ENCODE peak calls at places on chromosome 11, in nine cellular contexts. One of them, this sample, is unnamed.

GRCh38 chr11:46010100-46010499 is 87.6 kb downstream of the LARGE2 start:
- DNase-seq in endodermal cell: no peak
- DNase-seq in GM23248: no peak
- DNase-seq in IMR-90: no peak
- DNase-seq in fibroblast of lung: no peak
- DNase-seq in brain microvascular endothelial cell: no peak
- DNase-seq in K562: no peak
- DNase-seq in thoracic aorta: no peak
- DNase-seq in CD8-positive, alpha-beta T cell: no peak
- DNase-seq in this sample: no peak

GRCh38 chr11:122104381-122104780 is 11.6 kb downstream of the BLID start:
- DNase-seq in endodermal cell: no peak
- DNase-seq in GM23248: peak; percentile 63
- DNase-seq in IMR-90: no peak
- DNase-seq in fibroblast of lung: no peak
- DNase-seq in brain microvascular endothelial cell: no peak
- DNase-seq in K562: no peak
- DNase-seq in thoracic aorta: no peak
- DNase-seq in CD8-positive, alpha-beta T cell: no peak
- DNase-seq in this sample: no peak

GRCh38 chr11:134510641-134511040 is 98.6 kb upstream of the B3GAT1 start:
- DNase-seq in endodermal cell: peak; percentile 35
- DNase-seq in GM23248: no peak
- DNase-seq in IMR-90: no peak
- DNase-seq in fibroblast of lung: no peak
- DNase-seq in brain microvascular endothelial cell: no peak
- DNase-seq in K562: no peak
- DNase-seq in thoracic aorta: no peak
- DNase-seq in CD8-positive, alpha-beta T cell: no peak
- DNase-seq in this sample: no peak

GRCh38 chr11:4211991-4212390 is 117.4 kb downstream of the RRM1 start:
- DNase-seq in endodermal cell: peak; percentile 80
- DNase-seq in GM23248: no peak
- DNase-seq in IMR-90: no peak
- DNase-seq in fibroblast of lung: no peak
- DNase-seq in brain microvascular endothelial cell: no peak
- DNase-seq in K562: no peak
- DNase-seq in thoracic aorta: no peak
- DNase-seq in CD8-positive, alpha-beta T cell: no peak
- DNase-seq in this sample: no peak

GRCh38 chr11:119795231-119795630 is 66.2 kb upstream of the NECTIN1 start:
- DNase-seq in endodermal cell: no peak
- DNase-seq in GM23248: peak; percentile 99
- DNase-seq in IMR-90: peak; percentile 77
- DNase-seq in fibroblast of lung: peak; percentile 98
- DNase-seq in brain microvascular endothelial cell: peak; percentile 94
- DNase-seq in K562: no peak
- DNase-seq in thoracic aorta: no peak
- DNase-seq in CD8-positive, alpha-beta T cell: no peak
- DNase-seq in this sample: no peak

GRCh38 chr11:25576320-25576719 is 755.6 kb upstream of the ANO3 start:
- DNase-seq in endodermal cell: no peak
- DNase-seq in GM23248: no peak
- DNase-seq in IMR-90: no peak
- DNase-seq in fibroblast of lung: no peak
- DNase-seq in brain microvascular endothelial cell: no peak
- DNase-seq in K562: no peak
- DNase-seq in thoracic aorta: no peak
- DNase-seq in CD8-positive, alpha-beta T cell: no peak
- DNase-seq in this sample: no peak

GRCh38 chr11:31819533-31820437 is 8.7 kb upstream of the PAX6 start:
- DNase-seq in endodermal cell: peak; percentile 87
- DNase-seq in GM23248: no peak
- DNase-seq in IMR-90: no peak
- DNase-seq in fibroblast of lung: no peak
- DNase-seq in brain microvascular endothelial cell: no peak
- DNase-seq in K562: no peak
- DNase-seq in thoracic aorta: no peak
- DNase-seq in CD8-positive, alpha-beta T cell: no peak
- DNase-seq in this sample: no peak

GRCh38 chr11:441418-442274 is at the start of gene ANO9:
- DNase-seq in endodermal cell: peak; percentile 84
- DNase-seq in GM23248: no peak
- DNase-seq in IMR-90: no peak
- DNase-seq in fibroblast of lung: no peak
- DNase-seq in brain microvascular endothelial cell: no peak
- DNase-seq in K562: peak; percentile 81
- DNase-seq in thoracic aorta: no peak
- DNase-seq in CD8-positive, alpha-beta T cell: peak; percentile 39
- DNase-seq in this sample: no peak

GRCh38 chr11:9047986-9048522 is 43.3 kb downstream of the SCUBE2 start:
- DNase-seq in endodermal cell: no peak
- DNase-seq in GM23248: peak; percentile 46
- DNase-seq in IMR-90: peak; percentile 34
- DNase-seq in fibroblast of lung: no peak
- DNase-seq in brain microvascular endothelial cell: no peak
- DNase-seq in K562: no peak
- DNase-seq in thoracic aorta: no peak
- DNase-seq in CD8-positive, alpha-beta T cell: no peak
- DNase-seq in this sample: no peak

GRCh38 chr11:86999859-87000753 is 37.6 kb upstream of the TMEM135 start:
- DNase-seq in endodermal cell: peak; percentile 83
- DNase-seq in GM23248: peak; percentile 24
- DNase-seq in IMR-90: peak; percentile 10
- DNase-seq in fibroblast of lung: peak; percentile 64
- DNase-seq in brain microvascular endothelial cell: peak; percentile 22
- DNase-seq in K562: peak; percentile 72
- DNase-seq in thoracic aorta: no peak
- DNase-seq in CD8-positive, alpha-beta T cell: no peak
- DNase-seq in this sample: no peak

GRCh38 chr11:12573707-12574106 is 100.5 kb upstream of the TEAD1 start:
- DNase-seq in endodermal cell: no peak
- DNase-seq in GM23248: no peak
- DNase-seq in IMR-90: no peak
- DNase-seq in fibroblast of lung: no peak
- DNase-seq in brain microvascular endothelial cell: no peak
- DNase-seq in K562: no peak
- DNase-seq in thoracic aorta: no peak
- DNase-seq in CD8-positive, alpha-beta T cell: no peak
- DNase-seq in this sample: no peak

GRCh38 chr11:1640076-1640946 is 10.7 kb downstream of the KRTAP5-5 start:
- DNase-seq in endodermal cell: peak; percentile 90
- DNase-seq in GM23248: peak; percentile 60
- DNase-seq in IMR-90: no peak
- DNase-seq in fibroblast of lung: no peak
- DNase-seq in brain microvascular endothelial cell: no peak
- DNase-seq in K562: peak; percentile 79
- DNase-seq in thoracic aorta: no peak
- DNase-seq in CD8-positive, alpha-beta T cell: peak; percentile 10
- DNase-seq in this sample: no peak

GRCh38 chr11:112096194-112096593 is 9.5 kb downstream of the SDHD start:
- DNase-seq in endodermal cell: no peak
- DNase-seq in GM23248: no peak
- DNase-seq in IMR-90: peak; percentile 81
- DNase-seq in fibroblast of lung: no peak
- DNase-seq in brain microvascular endothelial cell: no peak
- DNase-seq in K562: no peak
- DNase-seq in thoracic aorta: no peak
- DNase-seq in CD8-positive, alpha-beta T cell: no peak
- DNase-seq in this sample: no peak

GRCh38 chr11:117892651-117893050 is 16.2 kb upstream of the FXYD6 start:
- DNase-seq in endodermal cell: no peak
- DNase-seq in GM23248: no peak
- DNase-seq in IMR-90: no peak
- DNase-seq in fibroblast of lung: no peak
- DNase-seq in brain microvascular endothelial cell: no peak
- DNase-seq in K562: no peak
- DNase-seq in thoracic aorta: no peak
- DNase-seq in CD8-positive, alpha-beta T cell: no peak
- DNase-seq in this sample: no peak

DNA sequence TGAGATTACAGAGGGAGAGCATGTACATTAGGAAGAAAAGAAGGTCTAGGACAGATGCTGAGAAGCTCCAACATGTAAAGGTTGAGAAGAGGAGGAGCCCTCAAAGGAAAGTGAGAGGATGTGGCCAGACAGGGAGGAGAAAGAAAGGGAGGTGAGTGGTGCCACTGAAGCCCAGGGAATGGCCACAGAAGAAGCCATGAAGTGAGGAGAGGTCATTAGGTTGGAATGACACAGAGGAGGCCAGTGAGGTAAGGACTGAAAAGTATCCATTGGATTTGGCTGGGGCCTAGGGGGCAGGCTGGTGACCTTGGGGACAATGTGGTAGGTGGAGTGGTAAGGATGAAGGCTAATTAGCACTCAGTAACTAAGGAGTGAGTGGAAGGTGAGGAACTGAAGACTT is 3.0 kb upstream of the DCHS1 start:
- DNase-seq in endodermal cell: no peak
- DNase-seq in GM23248: no peak
- DNase-seq in IMR-90: no peak
- DNase-seq in fibroblast of lung: no peak
- DNase-seq in brain microvascular endothelial cell: no peak
- DNase-seq in K562: no peak
- DNase-seq in thoracic aorta: no peak
- DNase-seq in CD8-positive, alpha-beta T cell: no peak
- DNase-seq in this sample: no peak
- H3K36me3 ChIP-seq in endodermal cell: no peaks in the 10 kb centered on the region
- H3K36me3 ChIP-seq in GM23248: no peaks in the 10 kb centered on the region
- H3K36me3 ChIP-seq in IMR-90: no peaks in the 10 kb centered on the region
- H3K36me3 ChIP-seq in fibroblast of lung: no peaks in the 10 kb centered on the region
- H3K36me3 ChIP-seq in brain microvascular endothelial cell: no peaks in the 10 kb centered on the region
- H3K36me3 ChIP-seq in K562: no peaks in the 10 kb centered on the region
- H3K36me3 ChIP-seq in thoracic aorta: no peaks in the 10 kb centered on the region
- H3K36me3 ChIP-seq in CD8-positive, alpha-beta T cell: no peaks in the 10 kb centered on the region
- H3K36me3 ChIP-seq in this sample: no peaks in the 10 kb centered on the region

GRCh38 chr11:78667462-78667861 is 92.8 kb upstream of the NARS2 start:
- DNase-seq in endodermal cell: no peak
- DNase-seq in GM23248: no peak
- DNase-seq in IMR-90: no peak
- DNase-seq in fibroblast of lung: no peak
- DNase-seq in brain microvascular endothelial cell: no peak
- DNase-seq in K562: no peak
- DNase-seq in thoracic aorta: no peak
- DNase-seq in CD8-positive, alpha-beta T cell: no peak
- DNase-seq in this sample: no peak
- H3K27ac ChIP-seq in endodermal cell: no peak overlapping the region
- H3K27ac ChIP-seq in GM23248: no peak overlapping the region
- H3K27ac ChIP-seq in IMR-90: no peak overlapping the region
- H3K27ac ChIP-seq in fibroblast of lung: no peak overlapping the region
- H3K27ac ChIP-seq in brain microvascular endothelial cell: no peak overlapping the region
- H3K27ac ChIP-seq in K562: no peak overlapping the region
- H3K27ac ChIP-seq in thoracic aorta: no peak overlapping the region
- H3K27ac ChIP-seq in CD8-positive, alpha-beta T cell: no peak overlapping the region
- H3K27ac ChIP-seq in this sample: no peak overlapping the region

GRCh38 chr11:36456136-36456535 is 53.9 kb downstream of the TRAF6 start:
- DNase-seq in endodermal cell: peak; percentile 38
- DNase-seq in GM23248: no peak
- DNase-seq in IMR-90: no peak
- DNase-seq in fibroblast of lung: peak; percentile 80
- DNase-seq in brain microvascular endothelial cell: no peak
- DNase-seq in K562: no peak
- DNase-seq in thoracic aorta: no peak
- DNase-seq in CD8-positive, alpha-beta T cell: no peak
- DNase-seq in this sample: no peak

GRCh38 chr11:36455658-36456111 is 54.4 kb downstream of the TRAF6 start:
- DNase-seq in endodermal cell: peak; percentile 65
- DNase-seq in GM23248: peak; percentile 98
- DNase-seq in IMR-90: peak; percentile 98
- DNase-seq in fibroblast of lung: peak; percentile 100
- DNase-seq in brain microvascular endothelial cell: peak; percentile 98
- DNase-seq in K562: no peak
- DNase-seq in thoracic aorta: peak; percentile 69
- DNase-seq in CD8-positive, alpha-beta T cell: no peak
- DNase-seq in this sample: peak; percentile 10

GRCh38 chr11:36453678-36454077 is 56.4 kb downstream of the TRAF6 start:
- DNase-seq in endodermal cell: no peak
- DNase-seq in GM23248: peak; percentile 59
- DNase-seq in IMR-90: peak; percentile 37
- DNase-seq in fibroblast of lung: peak; percentile 56
- DNase-seq in brain microvascular endothelial cell: no peak
- DNase-seq in K562: no peak
- DNase-seq in thoracic aorta: no peak
- DNase-seq in CD8-positive, alpha-beta T cell: no peak
- DNase-seq in this sample: no peak

GRCh38 chr11:36454551-36454950 is 55.5 kb downstream of the TRAF6 start:
- DNase-seq in endodermal cell: no peak
- DNase-seq in GM23248: no peak
- DNase-seq in IMR-90: no peak
- DNase-seq in fibroblast of lung: no peak
- DNase-seq in brain microvascular endothelial cell: no peak
- DNase-seq in K562: no peak
- DNase-seq in thoracic aorta: no peak
- DNase-seq in CD8-positive, alpha-beta T cell: no peak
- DNase-seq in this sample: no peak

DNA sequence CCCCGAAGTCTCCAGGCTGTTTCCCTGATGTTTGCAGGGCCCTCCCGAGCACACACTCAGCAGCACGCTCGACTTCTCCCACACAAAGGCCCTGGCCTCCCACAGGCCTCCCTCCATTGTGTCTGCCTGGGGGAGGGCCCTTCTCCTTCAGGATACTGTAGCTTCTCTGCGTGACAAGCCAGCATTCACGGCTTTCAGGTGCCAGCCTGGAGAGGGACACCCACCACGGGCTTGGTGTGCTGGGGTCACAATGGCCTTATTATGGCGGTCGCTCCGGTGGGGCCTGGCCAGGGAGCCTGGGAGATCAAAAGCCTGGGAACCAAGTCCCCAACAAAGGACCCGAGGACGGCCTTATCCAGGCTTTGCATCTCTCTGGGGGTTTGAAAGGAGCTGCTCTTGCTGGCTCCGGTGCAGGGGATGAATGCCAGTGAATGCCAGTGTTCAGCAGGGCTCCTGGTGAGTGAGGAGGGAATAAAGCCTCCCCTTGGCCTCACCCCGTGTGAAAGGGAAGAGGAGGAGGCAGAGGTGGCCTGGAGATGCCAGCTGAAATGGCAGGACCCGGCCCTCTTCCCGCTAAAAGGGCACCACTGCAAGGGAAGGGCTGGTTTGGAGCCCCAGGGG is 55.0 kb downstream of the TRAF6 start:
- DNase-seq in endodermal cell: peak; percentile 73
- DNase-seq in GM23248: peak; percentile 55
- DNase-seq in IMR-90: no peak
- DNase-seq in fibroblast of lung: peak; percentile 50
- DNase-seq in brain microvascular endothelial cell: peak; percentile 18
- DNase-seq in K562: no peak
- DNase-seq in thoracic aorta: no peak
- DNase-seq in CD8-positive, alpha-beta T cell: no peak
- DNase-seq in this sample: no peak
- H3K4me3 ChIP-seq in endodermal cell: no peak overlapping the region
- H3K4me3 ChIP-seq in GM23248: peak overlapping the region; percentile 8
- H3K4me3 ChIP-seq in IMR-90: no peak overlapping the region
- H3K4me3 ChIP-seq in fibroblast of lung: no peak overlapping the region
- H3K4me3 ChIP-seq in brain microvascular endothelial cell: no peak overlapping the region
- H3K4me3 ChIP-seq in K562: no peak overlapping the region
- H3K4me3 ChIP-seq in thoracic aorta: peak overlapping the region; percentile 28
- H3K4me3 ChIP-seq in CD8-positive, alpha-beta T cell: no peak overlapping the region
- H3K4me3 ChIP-seq in this sample: no peak overlapping the region

DNA sequence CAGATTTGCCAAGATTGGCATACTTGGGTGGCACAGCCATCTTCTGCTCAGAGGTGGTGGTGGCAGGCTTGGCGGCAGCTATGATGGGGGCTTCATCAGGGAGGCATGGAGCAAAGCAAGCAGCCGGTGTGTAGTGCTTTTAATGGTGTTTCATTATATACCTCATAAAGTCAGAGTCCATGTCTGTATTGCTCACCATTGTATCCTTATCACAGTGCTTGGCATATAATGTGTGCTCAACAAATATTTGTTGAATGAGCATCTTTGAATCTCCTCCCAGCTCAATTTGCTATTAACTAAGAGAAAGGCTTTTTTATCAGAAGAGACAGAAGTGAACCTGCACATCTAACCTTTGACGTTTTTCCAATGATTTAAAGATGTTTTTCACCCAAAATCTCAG is 7.7 kb upstream of the DNHD1 start:
- DNase-seq in endodermal cell: no peak
- DNase-seq in GM23248: no peak
- DNase-seq in IMR-90: no peak
- DNase-seq in fibroblast of lung: no peak
- DNase-seq in brain microvascular endothelial cell: no peak
- DNase-seq in K562: no peak
- DNase-seq in thoracic aorta: no peak
- DNase-seq in CD8-positive, alpha-beta T cell: no peak
- DNase-seq in this sample: no peak
- H3K36me3 ChIP-seq in endodermal cell: peaks cover 34% of the 10 kb centered on the region
- H3K36me3 ChIP-seq in GM23248: peaks cover 30% of the 10 kb centered on the region
- H3K36me3 ChIP-seq in IMR-90: peaks cover 10% of the 10 kb centered on the region
- H3K36me3 ChIP-seq in fibroblast of lung: peaks cover 9% of the 10 kb centered on the region
- H3K36me3 ChIP-seq in brain microvascular endothelial cell: peaks cover 24% of the 10 kb centered on the region
- H3K36me3 ChIP-seq in K562: peaks cover 75% of the 10 kb centered on the region
- H3K36me3 ChIP-seq in thoracic aorta: no peaks in the 10 kb centered on the region
- H3K36me3 ChIP-seq in CD8-positive, alpha-beta T cell: peaks cover 34% of the 10 kb centered on the region
- H3K36me3 ChIP-seq in this sample: no peaks in the 10 kb centered on the region